ENCODE peak calls at places on chromosomes 1 and 21, in nine cellular contexts. W, E, C, L, B, Z, K, O and S are unnamed samples. For H3K36me3, the result is how much of the 10 kb centered on the place peaks cover.

GRCh38 chr1:109304221-109304915 is 2.4 kb downstream of the MYBPHL start:
- DNase-seq in C (no peak), W (no peak), Z (no peak), O (no peak), B (no peak), K (no peak), L (no peak), E (no peak), S (no peak)

GRCh38 chr1:116224561-116224960 is 113.4 kb downstream of the MAB21L3 start:
- DNase-seq in Z (no peak), B (no peak), W (no peak), O (no peak), K (no peak), L (no peak), C (no peak), E (no peak), S (no peak)

GRCh38 chr1:24535021-24535424 is 20.9 kb upstream of the NCMAP start:
- DNase-seq in C (no peak), Z (no peak), O (no peak), E (no peak), W (no peak), L (peak), K (no peak), B (no peak), S (no peak)

GRCh38 chr1:159929155-159930051 is 4.1 kb upstream of the TAGLN2 start:
- DNase-seq in W (peak), L (no peak), O (no peak), B (no peak), C (no peak), K (no peak), E (no peak), Z (no peak), S (no peak)

GRCh38 chr1:226661965-226662364 is 77.1 kb downstream of the ITPKB start:
- DNase-seq in C (no peak), B (no peak), O (peak), E (peak), Z (no peak), W (no peak), K (peak), L (no peak), S (no peak)

GRCh38 chr1:99269321-99269720 is 5.0 kb downstream of the PLPPR4 start:
- DNase-seq in E (no peak), W (no peak), K (no peak), B (no peak), Z (no peak), C (no peak), O (no peak), L (no peak), S (no peak)

GRCh38 chr1:60621524-60621923 is 460.8 kb upstream of the NFIA start:
- DNase-seq in B (peak), O (no peak), L (no peak), W (no peak), K (no peak), Z (peak), E (peak), C (no peak), S (no peak)

GRCh38 chr1:21385022-21385421 is 54.9 kb upstream of the NBPF3 start:
- DNase-seq in Z (no peak), W (no peak), L (no peak), O (no peak), K (no peak), C (no peak), B (no peak), E (no peak), S (no peak)

GRCh38 chr1:226366290-226366689 is 41.6 kb downstream of the PARP1 start:
- DNase-seq in W (no peak), K (no peak), B (no peak), L (no peak), C (no peak), Z (peak), E (no peak), O (no peak), S (no peak)

GRCh38 chr1:173867141-173867752 is 542 bp downstream of the GAS5 start:
- DNase-seq in O (no peak), L (no peak), Z (no peak), C (no peak), E (no peak), B (no peak), W (no peak), K (no peak), S (no peak)

GRCh38 chr1:3170566-3171453 is 101.8 kb downstream of the PRDM16 start:
- DNase-seq in E (no peak), L (no peak), B (peak), K (peak), O (peak), C (peak), W (peak), Z (peak), S (no peak)

GRCh38 chr1:193325771-193326170 is 139.4 kb upstream of the B3GALT2 start:
- DNase-seq in O (no peak), L (no peak), C (no peak), E (no peak), W (no peak), Z (peak), B (no peak), K (no peak), S (no peak)

GRCh38 chr1:105337427-105337826 is 1587.7 kb downstream of the AMY1C start:
- DNase-seq in W (no peak), K (no peak), O (no peak), E (no peak), B (no peak), Z (no peak), C (no peak), L (no peak), S (no peak)

GRCh38 chr21:26469789-26470188 is 103.3 kb downstream of the CYYR1 start:
- DNase-seq in L (no peak), E (peak), B (peak), K (peak), O (no peak), C (no peak), W (peak), Z (peak), S (peak)

GRCh38 chr1:97006044-97006676 is 284.6 kb downstream of the PTBP2 start:
- DNase-seq in K (peak), Z (peak), E (peak), W (no peak), O (peak), C (no peak), B (peak), L (no peak), S (peak)

GRCh38 chr1:220843481-220844011 is 35.7 kb upstream of the HLX start:
- DNase-seq in K (no peak), Z (peak), L (no peak), E (no peak), B (no peak), C (no peak), O (no peak), W (peak), S (no peak)

GRCh38 chr1:234978397-234979291 is 150.0 kb downstream of the TOMM20 start:
- DNase-seq in W (peak), C (no peak), K (peak), O (no peak), Z (peak), B (peak), L (peak), E (no peak), S (no peak)

GRCh38 chr1:178933709-178934573 is 63.1 kb upstream of the ANGPTL1 start:
- DNase-seq in E (no peak), L (no peak), W (no peak), C (no peak), O (no peak), B (no peak), K (no peak), Z (no peak), S (no peak)

GRCh38 chr1:90714521-90714951 is 2.6 kb downstream of the BARHL2 start:
- DNase-seq in O (no peak), W (no peak), Z (no peak), B (no peak), K (no peak), E (peak), L (no peak), C (no peak), S (no peak)

GRCh38 chr1:183871142-183871541 is 66.2 kb downstream of the RGL1 start:
- DNase-seq in Z (peak), W (no peak), B (peak), K (peak), L (no peak), E (peak), O (no peak), C (no peak), S (peak)

GRCh38 chr1:64933296-64934070 is 32.9 kb downstream of the JAK1 start:
- DNase-seq in Z (peak), B (no peak), E (peak), O (no peak), C (peak), W (peak), L (no peak), K (peak), S (peak)

GRCh38 chr21:22096314-22096713 is 1098.1 kb downstream of the NCAM2 start:
- DNase-seq in K (no peak), C (no peak), E (no peak), B (no peak), L (no peak), O (no peak), Z (no peak), W (no peak), S (no peak)

GRCh38 chr1:115649964-115650363 is 8.2 kb downstream of the VANGL1 start:
- DNase-seq in B (no peak), E (no peak), K (no peak), L (no peak), W (no peak), C (no peak), O (no peak), Z (no peak), S (no peak)

GRCh38 chr1:197677752-197678295 is 97.5 kb downstream of the DENND1B start:
- DNase-seq in W (no peak), Z (no peak), E (no peak), C (no peak), O (no peak), B (no peak), K (no peak), L (no peak), S (no peak)

GRCh38 chr1:75233302-75233929 is 99.2 kb downstream of the LHX8 start:
- DNase-seq in O (no peak), L (no peak), Z (peak), B (peak), C (no peak), K (peak), W (no peak), E (peak), S (no peak)

GRCh38 chr1:119947468-119947867 is 51.2 kb upstream of the ADAM30 start:
- DNase-seq in C (no peak), W (no peak), O (no peak), K (peak), E (no peak), Z (peak), L (no peak), B (no peak), S (peak)

GRCh38 chr1:220764757-220765156 is 16.6 kb downstream of the MTARC2 start:
- DNase-seq in B (no peak), W (no peak), K (no peak), E (no peak), C (no peak), L (no peak), O (no peak), Z (no peak), S (no peak)

GRCh38 chr1:9249534-9250335 is 15.2 kb downstream of the H6PD start:
- DNase-seq in C (no peak), W (peak), L (no peak), K (peak), Z (no peak), B (peak), O (no peak), E (peak), S (no peak)

GRCh38 chr1:218426343-218426657 is 81.2 kb downstream of the TGFB2 start:
- DNase-seq in Z (peak), W (peak), L (no peak), E (no peak), K (peak), C (no peak), B (peak), O (no peak), S (no peak)

GRCh38 chr21:35586305-35586704 is 474.0 kb downstream of the SETD4 start:
- DNase-seq in K (no peak), O (no peak), E (no peak), W (no peak), Z (no peak), L (no peak), C (no peak), B (no peak), S (no peak)

GRCh38 chr1:224873645-224874369 is 55.7 kb upstream of the DNAH14 start:
- DNase-seq in B (peak), L (no peak), E (peak), W (peak), C (no peak), O (no peak), Z (peak), K (peak), S (peak)

GRCh38 chr1:72435025-72435424 is 152.7 kb upstream of the NEGR1 start:
- DNase-seq in K (peak), L (no peak), W (no peak), B (no peak), E (peak), C (no peak), O (no peak), Z (peak), S (no peak)

GRCh38 chr21:42474043-42474831 is 21.8 kb downstream of the RSPH1 start:
- DNase-seq in B (peak), L (no peak), C (no peak), Z (no peak), O (no peak), K (peak), W (peak), E (peak), S (no peak)

GRCh38 chr1:8378981-8379470 is 61.1 kb downstream of the SLC45A1 start:
- DNase-seq in K (no peak), L (no peak), C (no peak), O (no peak), B (no peak), W (no peak), Z (no peak), E (no peak), S (no peak)

GRCh38 chr1:204453141-204453772 is 41.3 kb downstream of the PIK3C2B start:
- DNase-seq in O (no peak), Z (no peak), E (peak), B (no peak), L (peak), W (no peak), C (no peak), K (no peak), S (no peak)

DNA sequence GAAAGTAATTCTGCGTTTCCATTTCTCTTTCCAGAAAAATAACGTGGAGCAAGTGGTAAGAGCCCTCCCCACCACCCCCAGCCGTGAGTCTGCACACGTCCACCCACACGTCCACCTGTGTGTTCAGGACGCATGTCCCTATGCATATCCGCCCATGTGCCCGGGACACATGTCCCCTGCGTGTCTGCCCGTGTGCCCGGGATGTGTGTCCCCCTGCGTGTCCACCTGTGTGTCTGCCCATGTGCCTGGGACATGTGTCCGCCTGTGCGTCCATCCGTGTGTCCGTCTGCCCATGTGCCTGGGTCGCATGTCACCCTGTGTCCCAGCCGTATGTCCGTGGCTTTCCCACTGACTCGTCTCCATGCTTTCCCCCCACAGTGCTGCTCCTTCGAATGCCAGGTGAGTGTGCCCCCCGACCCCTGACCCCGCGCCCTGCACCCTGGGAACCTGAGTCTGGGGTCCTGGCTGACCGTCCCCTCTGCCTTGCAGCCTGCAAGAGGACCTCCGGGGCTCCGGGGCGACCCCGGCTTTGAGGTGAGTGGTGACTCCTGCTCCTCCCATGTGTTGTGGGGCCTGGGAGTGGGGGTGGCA is 5.6 kb downstream of the COL6A1 start:
- DNase-seq in W (no peak), E (no peak), C (no peak), L (no peak), B (no peak), K (peak), O (peak), Z (no peak), S (no peak)
- H3K4me3 ChIP-seq in W (no peak), E (no peak), C (no peak), L (no peak), B (no peak), K (no peak), O (no peak), Z (no peak), S (no peak)

GRCh38 chr1:32184639-32185038 is 5.2 kb downstream of the TXLNA start:
- DNase-seq in O (no peak), L (no peak), W (no peak), E (no peak), K (no peak), C (no peak), B (no peak), Z (no peak), S (no peak)
- H3K36me3 ChIP-seq in O (under half), L (half or more), W (half or more), E (half or more), K (half or more), C (under half), B (under half), Z (under half), S (under half)

GRCh38 chr21:45992311-45993209 is 11.0 kb downstream of the COL6A1 start:
- DNase-seq in K (peak), B (no peak), E (no peak), C (peak), Z (no peak), O (peak), L (peak), W (peak), S (no peak)
- H3K4me3 ChIP-seq in K (no peak), B (no peak), E (no peak), C (no peak), Z (no peak), O (no peak), L (no peak), W (no peak), S (no peak)

GRCh38 chr1:149926296-149926695 is 1.3 kb downstream of the SF3B4 start:
- DNase-seq in O (no peak), Z (no peak), B (no peak), K (no peak), C (no peak), L (no peak), E (no peak), W (no peak), S (no peak)

GRCh38 chr1:149925751-149926150 is 1.9 kb downstream of the SF3B4 start:
- DNase-seq in E (no peak), C (no peak), L (no peak), Z (no peak), B (no peak), O (no peak), W (no peak), K (no peak), S (no peak)

GRCh38 chr1:149927535-149928387 is at the start of gene SF3B4:
- DNase-seq in E (peak), L (peak), C (peak), K (peak), B (peak), W (peak), Z (peak), O (peak), S (peak)

GRCh38 chr1:149928388-149928724 is 753 bp upstream of the SF3B4 start:
- DNase-seq in W (no peak), L (no peak), E (no peak), Z (no peak), C (no peak), B (no peak), K (no peak), O (no peak), S (no peak)

DNA sequence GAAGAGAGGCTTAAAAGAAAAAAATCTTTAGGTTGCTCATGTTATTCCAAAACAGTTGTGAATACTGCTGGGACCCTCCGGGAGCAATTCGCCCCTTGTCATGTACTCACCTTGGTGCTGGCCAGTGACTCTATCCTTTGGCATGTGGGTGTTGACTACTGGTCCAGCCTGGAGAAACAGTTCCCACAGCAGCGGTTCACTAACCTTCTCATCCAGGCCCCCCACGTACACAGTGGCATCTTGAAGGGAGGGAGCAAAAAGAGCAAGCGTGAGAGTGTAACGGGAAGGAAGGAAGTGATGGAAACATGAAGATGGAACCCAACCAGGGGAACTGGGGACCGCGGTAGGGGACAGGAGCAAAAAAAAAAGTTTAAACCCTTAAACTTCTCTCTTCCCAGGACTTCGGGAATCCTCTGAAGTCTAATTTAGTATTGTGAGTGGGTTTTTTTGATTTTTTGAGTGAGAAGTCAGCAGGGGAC is 508 bp downstream of the SF3B4 start:
- DNase-seq in O (no peak), B (no peak), W (no peak), C (no peak), Z (no peak), L (no peak), K (peak), E (no peak), S (no peak)
- H3K36me3 ChIP-seq in O (under half), B (under half), W (half or more), C (half or more), Z (under half), L (under half), K (under half), E (under half), S (under half)

DNA sequence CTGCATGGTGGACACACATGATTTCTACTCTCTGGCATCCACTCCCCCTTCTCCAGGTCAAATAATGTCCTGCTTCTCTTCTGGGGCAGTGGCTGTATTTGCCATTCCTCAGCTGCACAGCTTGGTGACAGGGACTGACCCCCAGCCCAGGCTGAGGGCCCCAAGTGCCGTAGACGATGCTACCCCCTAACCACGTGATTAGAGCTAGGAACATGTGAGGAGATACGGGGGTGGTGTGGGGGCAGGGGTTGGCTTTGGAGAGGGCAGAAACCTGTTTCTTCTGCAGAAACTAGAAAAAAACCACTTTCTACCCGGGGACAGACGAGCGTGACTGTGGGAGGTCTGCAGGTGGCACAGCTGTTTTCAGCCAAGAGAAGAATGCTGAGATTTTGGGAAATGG is 192.4 kb downstream of the SIPA1L2 start:
- DNase-seq in B (no peak), O (no peak), Z (no peak), C (no peak), L (no peak), E (no peak), W (no peak), K (no peak), S (no peak)
- H3K4me3 ChIP-seq in B (no peak), O (no peak), Z (no peak), C (no peak), L (no peak), E (no peak), W (no peak), K (no peak), S (no peak)

GRCh38 chr1:186327331-186327730 is 47.7 kb downstream of the TPR start:
- DNase-seq in C (no peak), Z (no peak), W (no peak), K (no peak), L (no peak), E (no peak), B (no peak), O (no peak), S (no peak)

GRCh38 chr1:186323865-186324264 is 51.2 kb downstream of the TPR start:
- DNase-seq in E (no peak), W (no peak), O (no peak), B (no peak), Z (no peak), K (no peak), L (no peak), C (no peak), S (no peak)

GRCh38 chr1:186325239-186325638 is 49.8 kb downstream of the TPR start:
- DNase-seq in L (no peak), C (no peak), E (peak), O (no peak), W (no peak), Z (no peak), B (no peak), K (peak), S (no peak)

GRCh38 chr1:186330758-186331157 is 44.3 kb downstream of the TPR start:
- DNase-seq in O (no peak), B (no peak), L (no peak), W (no peak), K (peak), E (peak), C (no peak), Z (no peak), S (no peak)

DNA sequence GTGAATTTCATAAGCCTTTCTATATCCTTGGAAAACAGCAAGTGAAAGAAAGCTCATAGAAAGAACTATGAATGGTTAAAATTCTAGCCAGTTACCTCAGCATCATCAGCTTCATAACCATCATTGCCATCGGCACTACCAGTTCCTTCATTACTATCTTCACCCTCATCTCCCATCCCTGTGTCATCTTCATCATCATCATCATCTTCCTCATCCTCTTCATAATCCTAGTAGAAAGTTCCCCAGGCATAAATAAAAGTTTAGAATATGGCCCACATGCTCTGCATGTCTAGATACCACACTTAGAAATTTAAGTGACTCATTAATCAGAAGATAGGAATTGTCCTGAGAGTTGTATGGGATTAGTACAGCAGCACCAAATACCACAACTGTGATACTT is 49.0 kb downstream of the TPR start:
- DNase-seq in K (peak), C (no peak), E (no peak), W (no peak), O (no peak), Z (no peak), L (no peak), B (no peak), S (no peak)
- H3K36me3 ChIP-seq in K (half or more), C (under half), E (half or more), W (half or more), O (under half), Z (half or more), L (under half), B (under half), S (under half)